ENCODE peak calls at places on chromosome 20, in ten cellular contexts. One of them, this sample, is unnamed.
A peak's percentile ranks its signal among the peaks of the same experiment; 100 is the strongest.

GRCh38 chr20:21575167-21575566 is 61.3 kb upstream of the NKX2-2 start:
- DNase-seq in RPMI8226: no peak
- DNase-seq in fibroblast of the conjunctiva: no peak
- DNase-seq in CD8-positive, alpha-beta T cell: no peak
- DNase-seq in NCI-H2171 treated with DMSO at 0.1 percent for 48 hours: no peak
- DNase-seq in foreskin keratinocyte: no peak
- DNase-seq in activated T-cell treated with anti-CD3 and anti-CD28 coated beads, Interleukin-2, amount 50 U/mL, for 4 hours: no peak
- DNase-seq in caudate nucleus: no peak
- DNase-seq in heart left ventricle: no peak
- DNase-seq in SK-MEL-5: no peak
- DNase-seq in this sample: no peak

GRCh38 chr20:219290-220115 is 7.6 kb upstream of the DEFB129 start:
- DNase-seq in heart left ventricle: no peak
- DNase-seq in SK-MEL-5: peak; percentile 79
- DNase-seq in CD8-positive, alpha-beta T cell: no peak
- DNase-seq in fibroblast of the conjunctiva: no peak
- DNase-seq in activated T-cell treated with anti-CD3 and anti-CD28 coated beads, Interleukin-2, amount 50 U/mL, for 4 hours: no peak
- DNase-seq in caudate nucleus: no peak
- DNase-seq in foreskin keratinocyte: peak; percentile 27
- DNase-seq in RPMI8226: peak; percentile 48
- DNase-seq in NCI-H2171 treated with DMSO at 0.1 percent for 48 hours: peak; percentile 43
- DNase-seq in this sample: peak; percentile 6

GRCh38 chr20:60131375-60131774 is 173.2 kb downstream of the CDH26 start:
- DNase-seq in foreskin keratinocyte: no peak
- DNase-seq in CD8-positive, alpha-beta T cell: no peak
- DNase-seq in caudate nucleus: no peak
- DNase-seq in RPMI8226: no peak
- DNase-seq in activated T-cell treated with anti-CD3 and anti-CD28 coated beads, Interleukin-2, amount 50 U/mL, for 4 hours: no peak
- DNase-seq in SK-MEL-5: no peak
- DNase-seq in NCI-H2171 treated with DMSO at 0.1 percent for 48 hours: no peak
- DNase-seq in heart left ventricle: no peak
- DNase-seq in fibroblast of the conjunctiva: no peak
- DNase-seq in this sample: no peak

GRCh38 chr20:12237772-12238171 is 320.1 kb downstream of the BTBD3 start:
- DNase-seq in caudate nucleus: peak; percentile 15
- DNase-seq in heart left ventricle: no peak
- DNase-seq in NCI-H2171 treated with DMSO at 0.1 percent for 48 hours: no peak
- DNase-seq in RPMI8226: peak; percentile 15
- DNase-seq in fibroblast of the conjunctiva: peak; percentile 17
- DNase-seq in CD8-positive, alpha-beta T cell: no peak
- DNase-seq in SK-MEL-5: peak; percentile 69
- DNase-seq in foreskin keratinocyte: no peak
- DNase-seq in activated T-cell treated with anti-CD3 and anti-CD28 coated beads, Interleukin-2, amount 50 U/mL, for 4 hours: no peak
- DNase-seq in this sample: peak; percentile 11

GRCh38 chr20:62875419-62876355 is 14.1 kb upstream of the TCFL5 start:
- DNase-seq in fibroblast of the conjunctiva: peak; percentile 53
- DNase-seq in foreskin keratinocyte: peak; percentile 23
- DNase-seq in SK-MEL-5: peak; percentile 94
- DNase-seq in caudate nucleus: peak; percentile 32
- DNase-seq in heart left ventricle: peak; percentile 82
- DNase-seq in CD8-positive, alpha-beta T cell: no peak
- DNase-seq in NCI-H2171 treated with DMSO at 0.1 percent for 48 hours: peak; percentile 94
- DNase-seq in RPMI8226: peak; percentile 33
- DNase-seq in activated T-cell treated with anti-CD3 and anti-CD28 coated beads, Interleukin-2, amount 50 U/mL, for 4 hours: no peak
- DNase-seq in this sample: peak; percentile 76

GRCh38 chr20:47610247-47610944 is 108.7 kb downstream of the NCOA3 start:
- DNase-seq in NCI-H2171 treated with DMSO at 0.1 percent for 48 hours: no peak
- DNase-seq in SK-MEL-5: no peak
- DNase-seq in RPMI8226: no peak
- DNase-seq in activated T-cell treated with anti-CD3 and anti-CD28 coated beads, Interleukin-2, amount 50 U/mL, for 4 hours: peak; percentile 79
- DNase-seq in CD8-positive, alpha-beta T cell: peak; percentile 47
- DNase-seq in caudate nucleus: no peak
- DNase-seq in foreskin keratinocyte: peak; percentile 66
- DNase-seq in fibroblast of the conjunctiva: peak; percentile 71
- DNase-seq in heart left ventricle: peak; percentile 34
- DNase-seq in this sample: no peak

GRCh38 chr20:49323622-49324238 is 45.9 kb upstream of the ZNFX1 start:
- DNase-seq in activated T-cell treated with anti-CD3 and anti-CD28 coated beads, Interleukin-2, amount 50 U/mL, for 4 hours: peak; percentile 7
- DNase-seq in foreskin keratinocyte: peak; percentile 66
- DNase-seq in SK-MEL-5: peak; percentile 68
- DNase-seq in CD8-positive, alpha-beta T cell: peak; percentile 7
- DNase-seq in NCI-H2171 treated with DMSO at 0.1 percent for 48 hours: peak; percentile 42
- DNase-seq in heart left ventricle: peak; percentile 19
- DNase-seq in caudate nucleus: no peak
- DNase-seq in fibroblast of the conjunctiva: peak; percentile 39
- DNase-seq in RPMI8226: peak; percentile 69
- DNase-seq in this sample: no peak

GRCh38 chr20:32685541-32686529 is 12.1 kb upstream of the C20orf203 start:
- DNase-seq in SK-MEL-5: no peak
- DNase-seq in heart left ventricle: peak; percentile 47
- DNase-seq in foreskin keratinocyte: peak; percentile 89
- DNase-seq in CD8-positive, alpha-beta T cell: no peak
- DNase-seq in RPMI8226: no peak
- DNase-seq in activated T-cell treated with anti-CD3 and anti-CD28 coated beads, Interleukin-2, amount 50 U/mL, for 4 hours: no peak
- DNase-seq in NCI-H2171 treated with DMSO at 0.1 percent for 48 hours: no peak
- DNase-seq in caudate nucleus: no peak
- DNase-seq in fibroblast of the conjunctiva: peak; percentile 87
- DNase-seq in this sample: no peak

GRCh38 chr20:47607208-47607613 is 105.5 kb downstream of the NCOA3 start:
- DNase-seq in SK-MEL-5: no peak
- DNase-seq in CD8-positive, alpha-beta T cell: no peak
- DNase-seq in activated T-cell treated with anti-CD3 and anti-CD28 coated beads, Interleukin-2, amount 50 U/mL, for 4 hours: no peak
- DNase-seq in NCI-H2171 treated with DMSO at 0.1 percent for 48 hours: no peak
- DNase-seq in RPMI8226: no peak
- DNase-seq in fibroblast of the conjunctiva: peak; percentile 40
- DNase-seq in caudate nucleus: no peak
- DNase-seq in heart left ventricle: no peak
- DNase-seq in foreskin keratinocyte: peak; percentile 20
- DNase-seq in this sample: no peak

GRCh38 chr20:760751-761417 is 7.4 kb downstream of the SLC52A3 start:
- DNase-seq in RPMI8226: peak; percentile 83
- DNase-seq in activated T-cell treated with anti-CD3 and anti-CD28 coated beads, Interleukin-2, amount 50 U/mL, for 4 hours: no peak
- DNase-seq in caudate nucleus: no peak
- DNase-seq in heart left ventricle: no peak
- DNase-seq in fibroblast of the conjunctiva: no peak
- DNase-seq in CD8-positive, alpha-beta T cell: no peak
- DNase-seq in foreskin keratinocyte: no peak
- DNase-seq in NCI-H2171 treated with DMSO at 0.1 percent for 48 hours: no peak
- DNase-seq in SK-MEL-5: peak; percentile 14
- DNase-seq in this sample: peak; percentile 37

GRCh38 chr20:51811040-51811351 is 8.7 kb upstream of the SALL4 start:
- DNase-seq in activated T-cell treated with anti-CD3 and anti-CD28 coated beads, Interleukin-2, amount 50 U/mL, for 4 hours: no peak
- DNase-seq in fibroblast of the conjunctiva: peak; percentile 8
- DNase-seq in NCI-H2171 treated with DMSO at 0.1 percent for 48 hours: no peak
- DNase-seq in heart left ventricle: no peak
- DNase-seq in SK-MEL-5: no peak
- DNase-seq in RPMI8226: no peak
- DNase-seq in CD8-positive, alpha-beta T cell: no peak
- DNase-seq in foreskin keratinocyte: peak; percentile 36
- DNase-seq in caudate nucleus: no peak
- DNase-seq in this sample: no peak

GRCh38 chr20:2700913-2701620 is 8.5 kb downstream of the EBF4 start:
- DNase-seq in NCI-H2171 treated with DMSO at 0.1 percent for 48 hours: no peak
- DNase-seq in foreskin keratinocyte: no peak
- DNase-seq in heart left ventricle: no peak
- DNase-seq in SK-MEL-5: no peak
- DNase-seq in caudate nucleus: no peak
- DNase-seq in activated T-cell treated with anti-CD3 and anti-CD28 coated beads, Interleukin-2, amount 50 U/mL, for 4 hours: no peak
- DNase-seq in RPMI8226: no peak
- DNase-seq in fibroblast of the conjunctiva: no peak
- DNase-seq in CD8-positive, alpha-beta T cell: no peak
- DNase-seq in this sample: no peak

GRCh38 chr20:11438412-11438811 is 479.3 kb upstream of the BTBD3 start:
- DNase-seq in activated T-cell treated with anti-CD3 and anti-CD28 coated beads, Interleukin-2, amount 50 U/mL, for 4 hours: no peak
- DNase-seq in heart left ventricle: no peak
- DNase-seq in CD8-positive, alpha-beta T cell: no peak
- DNase-seq in foreskin keratinocyte: peak; percentile 25
- DNase-seq in fibroblast of the conjunctiva: no peak
- DNase-seq in caudate nucleus: no peak
- DNase-seq in SK-MEL-5: no peak
- DNase-seq in RPMI8226: no peak
- DNase-seq in NCI-H2171 treated with DMSO at 0.1 percent for 48 hours: no peak
- DNase-seq in this sample: no peak

GRCh38 chr20:38995536-38996044 is 33.4 kb downstream of the DHX35 start:
- DNase-seq in SK-MEL-5: no peak
- DNase-seq in fibroblast of the conjunctiva: no peak
- DNase-seq in NCI-H2171 treated with DMSO at 0.1 percent for 48 hours: no peak
- DNase-seq in foreskin keratinocyte: no peak
- DNase-seq in RPMI8226: no peak
- DNase-seq in heart left ventricle: no peak
- DNase-seq in activated T-cell treated with anti-CD3 and anti-CD28 coated beads, Interleukin-2, amount 50 U/mL, for 4 hours: no peak
- DNase-seq in CD8-positive, alpha-beta T cell: no peak
- DNase-seq in caudate nucleus: no peak
- DNase-seq in this sample: no peak

GRCh38 chr20:50331469-50332251 is 141.0 kb downstream of the CEBPB start:
- DNase-seq in SK-MEL-5: no peak
- DNase-seq in heart left ventricle: no peak
- DNase-seq in activated T-cell treated with anti-CD3 and anti-CD28 coated beads, Interleukin-2, amount 50 U/mL, for 4 hours: no peak
- DNase-seq in fibroblast of the conjunctiva: no peak
- DNase-seq in CD8-positive, alpha-beta T cell: no peak
- DNase-seq in RPMI8226: no peak
- DNase-seq in caudate nucleus: no peak
- DNase-seq in NCI-H2171 treated with DMSO at 0.1 percent for 48 hours: no peak
- DNase-seq in foreskin keratinocyte: no peak
- DNase-seq in this sample: no peak

GRCh38 chr20:64244281-64244805 is 11.2 kb upstream of the PCMTD2 start:
- DNase-seq in activated T-cell treated with anti-CD3 and anti-CD28 coated beads, Interleukin-2, amount 50 U/mL, for 4 hours: no peak
- DNase-seq in foreskin keratinocyte: no peak
- DNase-seq in caudate nucleus: no peak
- DNase-seq in heart left ventricle: no peak
- DNase-seq in fibroblast of the conjunctiva: no peak
- DNase-seq in NCI-H2171 treated with DMSO at 0.1 percent for 48 hours: no peak
- DNase-seq in CD8-positive, alpha-beta T cell: no peak
- DNase-seq in SK-MEL-5: no peak
- DNase-seq in RPMI8226: no peak
- DNase-seq in this sample: no peak

GRCh38 chr20:697826-698225 is 22.2 kb upstream of the SCRT2 start:
- DNase-seq in caudate nucleus: no peak
- DNase-seq in RPMI8226: no peak
- DNase-seq in NCI-H2171 treated with DMSO at 0.1 percent for 48 hours: no peak
- DNase-seq in foreskin keratinocyte: no peak
- DNase-seq in SK-MEL-5: no peak
- DNase-seq in heart left ventricle: no peak
- DNase-seq in CD8-positive, alpha-beta T cell: no peak
- DNase-seq in fibroblast of the conjunctiva: no peak
- DNase-seq in activated T-cell treated with anti-CD3 and anti-CD28 coated beads, Interleukin-2, amount 50 U/mL, for 4 hours: no peak
- DNase-seq in this sample: no peak

GRCh38 chr20:4244700-4245485 is 229.5 kb upstream of the RNF24 start:
- DNase-seq in RPMI8226: no peak
- DNase-seq in foreskin keratinocyte: no peak
- DNase-seq in caudate nucleus: no peak
- DNase-seq in heart left ventricle: no peak
- DNase-seq in NCI-H2171 treated with DMSO at 0.1 percent for 48 hours: no peak
- DNase-seq in SK-MEL-5: no peak
- DNase-seq in CD8-positive, alpha-beta T cell: no peak
- DNase-seq in fibroblast of the conjunctiva: no peak
- DNase-seq in activated T-cell treated with anti-CD3 and anti-CD28 coated beads, Interleukin-2, amount 50 U/mL, for 4 hours: no peak
- DNase-seq in this sample: no peak

GRCh38 chr20:1901704-1902103 is 6.5 kb downstream of the SIRPA start:
- DNase-seq in foreskin keratinocyte: no peak
- DNase-seq in NCI-H2171 treated with DMSO at 0.1 percent for 48 hours: no peak
- DNase-seq in activated T-cell treated with anti-CD3 and anti-CD28 coated beads, Interleukin-2, amount 50 U/mL, for 4 hours: no peak
- DNase-seq in RPMI8226: no peak
- DNase-seq in caudate nucleus: no peak
- DNase-seq in heart left ventricle: no peak
- DNase-seq in SK-MEL-5: no peak
- DNase-seq in fibroblast of the conjunctiva: no peak
- DNase-seq in CD8-positive, alpha-beta T cell: no peak
- DNase-seq in this sample: no peak

GRCh38 chr20:36804425-36804824 is 30.9 kb upstream of the DSN1 start:
- DNase-seq in activated T-cell treated with anti-CD3 and anti-CD28 coated beads, Interleukin-2, amount 50 U/mL, for 4 hours: no peak
- DNase-seq in NCI-H2171 treated with DMSO at 0.1 percent for 48 hours: no peak
- DNase-seq in CD8-positive, alpha-beta T cell: no peak
- DNase-seq in caudate nucleus: no peak
- DNase-seq in heart left ventricle: no peak
- DNase-seq in SK-MEL-5: no peak
- DNase-seq in foreskin keratinocyte: no peak
- DNase-seq in fibroblast of the conjunctiva: no peak
- DNase-seq in RPMI8226: no peak
- DNase-seq in this sample: no peak

GRCh38 chr20:36214684-36215256 is 21.5 kb upstream of the AAR2 start:
- DNase-seq in CD8-positive, alpha-beta T cell: no peak
- DNase-seq in caudate nucleus: no peak
- DNase-seq in activated T-cell treated with anti-CD3 and anti-CD28 coated beads, Interleukin-2, amount 50 U/mL, for 4 hours: no peak
- DNase-seq in NCI-H2171 treated with DMSO at 0.1 percent for 48 hours: peak; percentile 32
- DNase-seq in SK-MEL-5: peak; percentile 74
- DNase-seq in fibroblast of the conjunctiva: peak; percentile 13
- DNase-seq in heart left ventricle: no peak
- DNase-seq in foreskin keratinocyte: no peak
- DNase-seq in RPMI8226: peak; percentile 15
- DNase-seq in this sample: peak; percentile 41

GRCh38 chr20:43870484-43870883 is 44.2 kb upstream of the TOX2 start:
- DNase-seq in heart left ventricle: no peak
- DNase-seq in RPMI8226: no peak
- DNase-seq in caudate nucleus: no peak
- DNase-seq in foreskin keratinocyte: no peak
- DNase-seq in fibroblast of the conjunctiva: no peak
- DNase-seq in SK-MEL-5: no peak
- DNase-seq in CD8-positive, alpha-beta T cell: no peak
- DNase-seq in activated T-cell treated with anti-CD3 and anti-CD28 coated beads, Interleukin-2, amount 50 U/mL, for 4 hours: no peak
- DNase-seq in NCI-H2171 treated with DMSO at 0.1 percent for 48 hours: no peak
- DNase-seq in this sample: no peak

GRCh38 chr20:4445780-4446179 is 275.9 kb upstream of the PRND start:
- DNase-seq in foreskin keratinocyte: no peak
- DNase-seq in NCI-H2171 treated with DMSO at 0.1 percent for 48 hours: no peak
- DNase-seq in SK-MEL-5: no peak
- DNase-seq in activated T-cell treated with anti-CD3 and anti-CD28 coated beads, Interleukin-2, amount 50 U/mL, for 4 hours: no peak
- DNase-seq in fibroblast of the conjunctiva: no peak
- DNase-seq in RPMI8226: no peak
- DNase-seq in CD8-positive, alpha-beta T cell: no peak
- DNase-seq in caudate nucleus: no peak
- DNase-seq in heart left ventricle: no peak
- DNase-seq in this sample: no peak

GRCh38 chr20:959996-960615 is 42.0 kb downstream of the RSPO4 start:
- DNase-seq in SK-MEL-5: no peak
- DNase-seq in NCI-H2171 treated with DMSO at 0.1 percent for 48 hours: no peak
- DNase-seq in CD8-positive, alpha-beta T cell: no peak
- DNase-seq in heart left ventricle: no peak
- DNase-seq in caudate nucleus: no peak
- DNase-seq in foreskin keratinocyte: no peak
- DNase-seq in fibroblast of the conjunctiva: no peak
- DNase-seq in activated T-cell treated with anti-CD3 and anti-CD28 coated beads, Interleukin-2, amount 50 U/mL, for 4 hours: no peak
- DNase-seq in RPMI8226: no peak
- DNase-seq in this sample: no peak

GRCh38 chr20:35006009-35006408 is 50.3 kb downstream of the MYH7B start:
- DNase-seq in heart left ventricle: no peak
- DNase-seq in fibroblast of the conjunctiva: no peak
- DNase-seq in NCI-H2171 treated with DMSO at 0.1 percent for 48 hours: no peak
- DNase-seq in SK-MEL-5: no peak
- DNase-seq in foreskin keratinocyte: no peak
- DNase-seq in activated T-cell treated with anti-CD3 and anti-CD28 coated beads, Interleukin-2, amount 50 U/mL, for 4 hours: no peak
- DNase-seq in CD8-positive, alpha-beta T cell: no peak
- DNase-seq in caudate nucleus: no peak
- DNase-seq in RPMI8226: no peak
- DNase-seq in this sample: no peak

GRCh38 chr20:11852801-11853200 is 64.9 kb upstream of the BTBD3 start:
- DNase-seq in CD8-positive, alpha-beta T cell: no peak
- DNase-seq in RPMI8226: no peak
- DNase-seq in fibroblast of the conjunctiva: no peak
- DNase-seq in NCI-H2171 treated with DMSO at 0.1 percent for 48 hours: no peak
- DNase-seq in heart left ventricle: no peak
- DNase-seq in foreskin keratinocyte: peak; percentile 88
- DNase-seq in SK-MEL-5: peak; percentile 21
- DNase-seq in activated T-cell treated with anti-CD3 and anti-CD28 coated beads, Interleukin-2, amount 50 U/mL, for 4 hours: no peak
- DNase-seq in caudate nucleus: no peak
- DNase-seq in this sample: no peak

GRCh38 chr20:63736893-63737689 is 627 bp downstream of the LIME1 start:
- DNase-seq in RPMI8226: peak; percentile 69
- DNase-seq in caudate nucleus: peak; percentile 9
- DNase-seq in heart left ventricle: no peak
- DNase-seq in NCI-H2171 treated with DMSO at 0.1 percent for 48 hours: peak; percentile 70
- DNase-seq in fibroblast of the conjunctiva: no peak
- DNase-seq in SK-MEL-5: no peak
- DNase-seq in CD8-positive, alpha-beta T cell: peak; percentile 47
- DNase-seq in foreskin keratinocyte: peak; percentile 27
- DNase-seq in activated T-cell treated with anti-CD3 and anti-CD28 coated beads, Interleukin-2, amount 50 U/mL, for 4 hours: peak; percentile 50
- DNase-seq in this sample: no peak

GRCh38 chr20:36506253-36506652 is 35.1 kb upstream of the MYL9 start:
- DNase-seq in CD8-positive, alpha-beta T cell: no peak
- DNase-seq in heart left ventricle: no peak
- DNase-seq in activated T-cell treated with anti-CD3 and anti-CD28 coated beads, Interleukin-2, amount 50 U/mL, for 4 hours: no peak
- DNase-seq in NCI-H2171 treated with DMSO at 0.1 percent for 48 hours: peak; percentile 80
- DNase-seq in fibroblast of the conjunctiva: no peak
- DNase-seq in caudate nucleus: no peak
- DNase-seq in foreskin keratinocyte: no peak
- DNase-seq in SK-MEL-5: peak; percentile 61
- DNase-seq in RPMI8226: peak; percentile 49
- DNase-seq in this sample: no peak

This sample was measured in frontal cortex.